ENCODE peak calls at places on chromosome 1, in six cellular contexts. G is PC-9, P is H9, F is A549, H is endothelial cell, S is upper lobe of right lung. N is an unnamed sample.

GRCh38 chr1:21334214-21335087 is 44.2 kb upstream of the ECE1 start:
- DNase-seq in H (peak), S (peak), G (peak), F (peak), P (peak), N (peak)

GRCh38 chr1:235108876-235109275 is 19.8 kb downstream of the TOMM20 start:
- DNase-seq in F (no peak), P (no peak), G (no peak), S (no peak), H (no peak), N (no peak)

GRCh38 chr1:97693601-97694000 is 227.2 kb downstream of the DPYD start:
- DNase-seq in H (no peak), F (no peak), S (no peak), G (no peak), P (no peak), N (peak)

GRCh38 chr1:157944666-157945280 is 48.7 kb upstream of the KIRREL1 start:
- DNase-seq in H (no peak), G (no peak), S (no peak), P (no peak), F (no peak), N (no peak)

GRCh38 chr1:45998218-45998617 is 134.2 kb downstream of the PIK3R3 start:
- DNase-seq in G (no peak), F (no peak), H (no peak), P (no peak), S (no peak), N (no peak)

GRCh38 chr1:69167876-69168275 is 399.8 kb upstream of the LRRC7 start:
- DNase-seq in S (no peak), P (no peak), F (no peak), G (no peak), H (no peak), N (no peak)

GRCh38 chr1:5994713-5995621 is 2.7 kb upstream of the NPHP4 start:
- DNase-seq in S (peak), H (no peak), F (no peak), P (no peak), G (no peak), N (no peak)

GRCh38 chr1:45583264-45583665 is 576 bp upstream of the NASP start:
- DNase-seq in S (peak), F (peak), G (peak), P (peak), H (peak), N (peak)

GRCh38 chr1:8047686-8048522 is 21.8 kb upstream of the ERRFI1 start:
- DNase-seq in F (no peak), P (no peak), S (no peak), G (no peak), H (no peak), N (peak)

GRCh38 chr1:170377896-170378634 is 153.9 kb upstream of the GORAB start:
- DNase-seq in P (no peak), G (no peak), S (no peak), F (no peak), H (no peak), N (peak)

GRCh38 chr1:201282931-201283829 is at the start of gene PKP1:
- DNase-seq in G (peak), H (peak), P (peak), F (no peak), S (peak), N (no peak)

GRCh38 chr1:230215049-230215448 is 148.0 kb downstream of the GALNT2 start:
- DNase-seq in F (no peak), H (peak), G (no peak), P (peak), S (no peak), N (no peak)

GRCh38 chr1:52556641-52557360 is 3.9 kb upstream of the TUT4 start:
- DNase-seq in H (no peak), F (no peak), S (no peak), G (no peak), P (no peak), N (no peak)

GRCh38 chr1:236604218-236605029 is at the start of gene HEATR1:
- DNase-seq in S (peak), H (peak), F (peak), P (peak), G (peak), N (peak)
- TF ChIP-seq CTCF in S (no peak), H (no peak), F (no peak), P (no peak), G (no peak), N (no peak)

GRCh38 chr1:203121186-203122015 is 6.1 kb upstream of the ADORA1 start:
- DNase-seq in F (no peak), P (peak), G (no peak), S (no peak), H (no peak), N (no peak)
- TF ChIP-seq CTCF in F (no peak), P (no peak), G (no peak), S (no peak), H (no peak), N (no peak)

GRCh38 chr1:223077434-223077833 is 65.6 kb downstream of the TLR5 start:
- DNase-seq in S (no peak), P (peak), G (no peak), F (no peak), H (peak), N (no peak)
- TF ChIP-seq CTCF in S (peak), P (peak), G (no peak), F (no peak), H (no peak), N (no peak)

GRCh38 chr1:153348511-153349362 is at the start of gene PGLYRP4:
- DNase-seq in G (no peak), F (no peak), P (peak), H (no peak), S (no peak), N (no peak)
- TF ChIP-seq CTCF in G (no peak), F (no peak), P (peak), H (no peak), S (no peak), N (no peak)

DNA sequence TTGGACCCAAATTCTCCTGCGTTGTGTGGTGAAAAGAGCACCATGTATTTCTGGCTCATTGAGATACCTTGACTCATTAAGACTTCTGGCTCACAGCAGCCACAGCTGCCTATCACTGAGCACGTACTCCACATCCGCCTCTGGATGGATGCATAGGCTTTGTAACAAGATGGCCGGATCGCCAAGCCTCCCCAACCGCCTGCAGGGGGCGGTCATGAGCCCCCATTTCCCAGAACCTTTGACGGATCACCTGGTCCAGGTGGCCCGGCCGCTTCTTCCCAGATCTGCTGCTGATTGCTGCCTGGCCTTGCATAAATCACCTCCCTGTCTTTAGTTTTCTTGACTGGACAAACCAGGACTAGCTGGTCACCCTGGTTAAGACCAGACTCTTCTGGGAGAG is 156.5 kb upstream of the KLHDC7A start:
- DNase-seq in F (no peak), H (no peak), G (no peak), S (no peak), P (peak), N (no peak)
- TF ChIP-seq CTCF in F (no peak), H (peak), G (peak), S (peak), P (peak), N (no peak)